ENCODE peak calls at places on chromosomes 13 and 19, in eight cellular contexts. G, I, H, E, U, B, S and X are unnamed samples.

GRCh38 chr19:44657211-44657921 is 13.7 kb downstream of the PVR start:
- DNase-seq in I (peak), B (peak), E (peak), G (no peak), U (peak), H (no peak), S (peak), X (no peak)

GRCh38 chr19:9808855-9809646 is 9.8 kb downstream of the FBXL12 start:
- DNase-seq in E (peak), G (no peak), S (no peak), U (no peak), I (peak), B (no peak), H (no peak), X (no peak)

GRCh38 chr19:3985643-3986259 is 488 bp upstream of the EEF2 start:
- DNase-seq in S (no peak), I (no peak), G (no peak), B (no peak), U (no peak), E (no peak), H (no peak), X (no peak)

GRCh38 chr13:80117515-80117914 is 223.4 kb downstream of the SPRY2 start:
- DNase-seq in B (no peak), G (no peak), U (no peak), S (no peak), E (no peak), H (no peak), I (no peak), X (no peak)

GRCh38 chr13:92390217-92390616 is 836.4 kb upstream of the GPC6 start:
- DNase-seq in G (no peak), H (no peak), I (no peak), U (no peak), E (no peak), B (no peak), S (no peak), X (no peak)

GRCh38 chr19:52967772-52968171 is 5.1 kb upstream of the ZNF816 start:
- DNase-seq in B (no peak), S (no peak), U (no peak), H (no peak), G (no peak), I (no peak), E (no peak), X (no peak)

GRCh38 chr19:31350693-31351211 is 1.5 kb upstream of the TSHZ3 start:
- DNase-seq in I (peak), U (no peak), B (no peak), G (no peak), H (no peak), E (peak), S (peak), X (no peak)

GRCh38 chr19:9586764-9587163 is 2.5 kb upstream of the ZNF121 start:
- DNase-seq in E (peak), H (no peak), B (peak), G (peak), U (peak), I (peak), S (peak), X (peak)

GRCh38 chr19:4523306-4524110 is 5.2 kb upstream of the PLIN4 start:
- DNase-seq in H (no peak), S (peak), U (no peak), I (peak), B (peak), G (no peak), E (peak), X (no peak)

GRCh38 chr13:98416408-98416807 is 160.5 kb downstream of the STK24 start:
- DNase-seq in U (no peak), H (no peak), I (no peak), S (no peak), G (no peak), E (no peak), B (no peak), X (no peak)

GRCh38 chr19:41325947-41326706 is 16.2 kb downstream of the CCDC97 start:
- DNase-seq in H (no peak), G (peak), E (peak), S (peak), B (no peak), U (no peak), I (no peak), X (no peak)

GRCh38 chr19:46862974-46863632 is 2.3 kb downstream of the ARHGAP35 start:
- DNase-seq in U (no peak), E (no peak), B (no peak), I (no peak), S (peak), H (peak), G (no peak), X (no peak)

GRCh38 chr13:49953560-49953959 is 17.4 kb upstream of the SPRYD7 start:
- DNase-seq in G (no peak), U (no peak), S (no peak), I (no peak), H (no peak), B (no peak), E (no peak), X (no peak)

GRCh38 chr19:5788422-5788821 is 2.5 kb downstream of the DUS3L start:
- DNase-seq in S (no peak), U (no peak), G (no peak), E (no peak), B (no peak), H (no peak), I (no peak), X (no peak)

GRCh38 chr13:114049026-114049425 is 75.2 kb upstream of the C13orf46 start:
- DNase-seq in B (peak), S (no peak), I (peak), U (no peak), E (peak), H (no peak), G (no peak), X (no peak)

GRCh38 chr19:40716031-40716654 is 543 bp downstream of the COQ8B start:
- DNase-seq in E (peak), H (no peak), S (peak), I (peak), B (peak), U (no peak), G (no peak), X (no peak)

GRCh38 chr19:16825312-16826168 is 3.7 kb upstream of the SIN3B start:
- DNase-seq in G (no peak), E (no peak), H (no peak), U (peak), I (no peak), S (peak), B (no peak), X (no peak)

GRCh38 chr19:11414544-11414943 is 4.6 kb downstream of the RGL3 start:
- DNase-seq in H (no peak), B (no peak), S (no peak), I (no peak), E (no peak), U (no peak), G (no peak), X (no peak)

GRCh38 chr13:25406377-25406776 is 34.6 kb downstream of the ATP8A2 start:
- DNase-seq in G (no peak), S (peak), E (no peak), B (no peak), H (no peak), U (no peak), I (no peak), X (no peak)

GRCh38 chr19:5990289-5990797 is 12.4 kb upstream of the RANBP3 start:
- DNase-seq in E (no peak), G (no peak), U (no peak), H (no peak), S (no peak), I (no peak), B (no peak), X (no peak)